ENCODE peak calls at places on chromosome 6, in four cellular contexts. One of them, this sample, is unnamed.

GRCh38 chr6:71326611-71327010 is 38.0 kb downstream of the OGFRL1 start:
- DNase-seq in ascending aorta: no peak
- DNase-seq in NCI-H2029: no peak
- DNase-seq in MCF 10A: no peak
- DNase-seq in this sample: no peak

GRCh38 chr6:126824226-126824625 is 294.2 kb upstream of the RSPO3 start:
- DNase-seq in ascending aorta: no peak
- DNase-seq in NCI-H2029: no peak
- DNase-seq in MCF 10A: no peak
- DNase-seq in this sample: no peak

GRCh38 chr6:140281794-140282193 is 907.3 kb upstream of the CITED2 start:
- DNase-seq in ascending aorta: no peak
- DNase-seq in NCI-H2029: no peak
- DNase-seq in MCF 10A: no peak
- DNase-seq in this sample: no peak

GRCh38 chr6:42984924-42985475 is 630 bp downstream of the PPP2R5D start:
- DNase-seq in ascending aorta: no peak
- DNase-seq in NCI-H2029: no peak
- DNase-seq in MCF 10A: no peak
- DNase-seq in this sample: no peak

GRCh38 chr6:96116674-96117073 is 100.9 kb downstream of the FUT9 start:
- DNase-seq in ascending aorta: no peak
- DNase-seq in NCI-H2029: no peak
- DNase-seq in MCF 10A: peak
- DNase-seq in this sample: no peak

GRCh38 chr6:90044182-90044832 is 150.0 kb downstream of the GJA10 start:
- DNase-seq in ascending aorta: no peak
- DNase-seq in NCI-H2029: no peak
- DNase-seq in MCF 10A: no peak
- DNase-seq in this sample: no peak

GRCh38 chr6:51182884-51183283 is 364.2 kb downstream of the TFAP2B start:
- DNase-seq in ascending aorta: no peak
- DNase-seq in NCI-H2029: no peak
- DNase-seq in MCF 10A: peak
- DNase-seq in this sample: no peak

GRCh38 chr6:169073311-169073710 is 180.3 kb downstream of the THBS2 start:
- DNase-seq in ascending aorta: no peak
- DNase-seq in NCI-H2029: no peak
- DNase-seq in MCF 10A: no peak
- DNase-seq in this sample: peak

GRCh38 chr6:52498538-52499017 is 78.3 kb downstream of the TRAM2 start:
- DNase-seq in ascending aorta: no peak
- DNase-seq in NCI-H2029: no peak
- DNase-seq in MCF 10A: no peak
- DNase-seq in this sample: no peak

GRCh38 chr6:56073315-56073714 is 174.1 kb downstream of the COL21A1 start:
- DNase-seq in ascending aorta: no peak
- DNase-seq in NCI-H2029: no peak
- DNase-seq in MCF 10A: no peak
- DNase-seq in this sample: peak

GRCh38 chr6:63963756-63964315 is 328.2 kb downstream of the PHF3 start:
- DNase-seq in ascending aorta: no peak
- DNase-seq in NCI-H2029: no peak
- DNase-seq in MCF 10A: no peak
- DNase-seq in this sample: no peak

GRCh38 chr6:111653434-111653833 is 47.8 kb upstream of the TRAF3IP2 start:
- DNase-seq in ascending aorta: no peak
- DNase-seq in NCI-H2029: no peak
- DNase-seq in MCF 10A: no peak
- DNase-seq in this sample: no peak

GRCh38 chr6:14102330-14102729 is 15.2 kb upstream of the CD83 start:
- DNase-seq in ascending aorta: no peak
- DNase-seq in NCI-H2029: no peak
- DNase-seq in MCF 10A: no peak
- DNase-seq in this sample: no peak

This sample was measured in fibroblast of mammary gland.